ENCODE peak calls at places on chromosome 3, in six cellular contexts. One of them, this sample, is unnamed.

GRCh38 chr3:189824629-189825312 is 193.6 kb downstream of the TP63 start:
- DNase-seq in heart left ventricle: peak; percentile 31
- DNase-seq in NCI-H510A treated with DMSO at 0.1 percent for 48 hours: no peak
- DNase-seq in central memory CD4-positive, alpha-beta T cell: no peak
- DNase-seq in hepatocyte: peak; percentile 32
- DNase-seq in cerebellar nuclear complex: no peak
- DNase-seq in this sample: no peak

GRCh38 chr3:53166781-53167291 is 5.8 kb downstream of the PRKCD start:
- DNase-seq in central memory CD4-positive, alpha-beta T cell: no peak
- DNase-seq in hepatocyte: no peak
- DNase-seq in heart left ventricle: peak; percentile 79
- DNase-seq in cerebellar nuclear complex: no peak
- DNase-seq in NCI-H510A treated with DMSO at 0.1 percent for 48 hours: no peak
- DNase-seq in this sample: peak; percentile 41

GRCh38 chr3:15958692-15959433 is 161.1 kb upstream of the ANKRD28 start:
- DNase-seq in NCI-H510A treated with DMSO at 0.1 percent for 48 hours: no peak
- DNase-seq in cerebellar nuclear complex: no peak
- DNase-seq in hepatocyte: no peak
- DNase-seq in central memory CD4-positive, alpha-beta T cell: no peak
- DNase-seq in heart left ventricle: no peak
- DNase-seq in this sample: no peak

GRCh38 chr3:136891934-136892855 is 30.2 kb downstream of the NCK1 start:
- DNase-seq in NCI-H510A treated with DMSO at 0.1 percent for 48 hours: no peak
- DNase-seq in central memory CD4-positive, alpha-beta T cell: no peak
- DNase-seq in cerebellar nuclear complex: no peak
- DNase-seq in hepatocyte: no peak
- DNase-seq in heart left ventricle: no peak
- DNase-seq in this sample: no peak

GRCh38 chr3:57680046-57680445 is 12.8 kb downstream of the DENND6A start:
- DNase-seq in heart left ventricle: no peak
- DNase-seq in hepatocyte: no peak
- DNase-seq in NCI-H510A treated with DMSO at 0.1 percent for 48 hours: no peak
- DNase-seq in central memory CD4-positive, alpha-beta T cell: no peak
- DNase-seq in cerebellar nuclear complex: no peak
- DNase-seq in this sample: no peak

GRCh38 chr3:52062499-52062898 is 6.1 kb upstream of the DUSP7 start:
- DNase-seq in hepatocyte: peak; percentile 46
- DNase-seq in NCI-H510A treated with DMSO at 0.1 percent for 48 hours: no peak
- DNase-seq in central memory CD4-positive, alpha-beta T cell: no peak
- DNase-seq in heart left ventricle: peak; percentile 77
- DNase-seq in cerebellar nuclear complex: no peak
- DNase-seq in this sample: no peak

GRCh38 chr3:64911138-64911537 is 223.3 kb upstream of the ADAMTS9 start:
- DNase-seq in heart left ventricle: no peak
- DNase-seq in hepatocyte: no peak
- DNase-seq in NCI-H510A treated with DMSO at 0.1 percent for 48 hours: no peak
- DNase-seq in cerebellar nuclear complex: no peak
- DNase-seq in central memory CD4-positive, alpha-beta T cell: no peak
- DNase-seq in this sample: no peak

GRCh38 chr3:72482589-72483249 is 365.5 kb downstream of the SHQ1 start:
- DNase-seq in NCI-H510A treated with DMSO at 0.1 percent for 48 hours: no peak
- DNase-seq in cerebellar nuclear complex: no peak
- DNase-seq in hepatocyte: peak; percentile 84
- DNase-seq in heart left ventricle: peak; percentile 74
- DNase-seq in central memory CD4-positive, alpha-beta T cell: no peak
- DNase-seq in this sample: no peak

GRCh38 chr3:123692671-123693070 is 107.8 kb upstream of the HACD2 start:
- DNase-seq in cerebellar nuclear complex: no peak
- DNase-seq in hepatocyte: no peak
- DNase-seq in NCI-H510A treated with DMSO at 0.1 percent for 48 hours: no peak
- DNase-seq in heart left ventricle: no peak
- DNase-seq in central memory CD4-positive, alpha-beta T cell: no peak
- DNase-seq in this sample: no peak

GRCh38 chr3:192901435-192901834 is 16.2 kb downstream of the MB21D2 start:
- DNase-seq in hepatocyte: no peak
- DNase-seq in cerebellar nuclear complex: no peak
- DNase-seq in NCI-H510A treated with DMSO at 0.1 percent for 48 hours: no peak
- DNase-seq in heart left ventricle: no peak
- DNase-seq in central memory CD4-positive, alpha-beta T cell: no peak
- DNase-seq in this sample: no peak

GRCh38 chr3:170802164-170803151 is 67.5 kb downstream of the RPL22L1 start:
- DNase-seq in cerebellar nuclear complex: no peak
- DNase-seq in hepatocyte: peak; percentile 39
- DNase-seq in central memory CD4-positive, alpha-beta T cell: no peak
- DNase-seq in NCI-H510A treated with DMSO at 0.1 percent for 48 hours: no peak
- DNase-seq in heart left ventricle: no peak
- DNase-seq in this sample: no peak

GRCh38 chr3:144104146-144104545 is 132.5 kb downstream of the DIPK2A start:
- DNase-seq in NCI-H510A treated with DMSO at 0.1 percent for 48 hours: no peak
- DNase-seq in hepatocyte: no peak
- DNase-seq in heart left ventricle: no peak
- DNase-seq in cerebellar nuclear complex: no peak
- DNase-seq in central memory CD4-positive, alpha-beta T cell: no peak
- DNase-seq in this sample: no peak

GRCh38 chr3:52069891-52070290 is 13.5 kb upstream of the DUSP7 start:
- DNase-seq in hepatocyte: no peak
- DNase-seq in central memory CD4-positive, alpha-beta T cell: no peak
- DNase-seq in heart left ventricle: no peak
- DNase-seq in NCI-H510A treated with DMSO at 0.1 percent for 48 hours: no peak
- DNase-seq in cerebellar nuclear complex: no peak
- DNase-seq in this sample: peak; percentile 66

GRCh38 chr3:29686889-29687592 is 406.2 kb downstream of the RBMS3 start:
- DNase-seq in NCI-H510A treated with DMSO at 0.1 percent for 48 hours: no peak
- DNase-seq in central memory CD4-positive, alpha-beta T cell: no peak
- DNase-seq in hepatocyte: peak; percentile 15
- DNase-seq in cerebellar nuclear complex: no peak
- DNase-seq in heart left ventricle: no peak
- DNase-seq in this sample: no peak

This sample was measured in cerebellum.